ENCODE peak calls at places on chromosomes 13 and 19, in seven cellular contexts. Q, R, U, N, Z, C and S are unnamed samples.

GRCh38 chr13:60267498-60268202 is 103.9 kb upstream of the DIAPH3 start:
- DNase-seq in Q (no peak), R (no peak), U (no peak), N (peak), Z (peak), C (no peak), S (no peak)

GRCh38 chr19:31444931-31445330 is 95.7 kb upstream of the TSHZ3 start:
- DNase-seq in Q (no peak), R (no peak), U (no peak), N (no peak), Z (no peak), C (no peak), S (peak)

GRCh38 chr13:94968040-94968756 is 255.9 kb upstream of the SOX21 start:
- DNase-seq in Q (no peak), R (no peak), U (peak), N (no peak), Z (no peak), C (no peak), S (no peak)

GRCh38 chr13:43041368-43041921 is 18.1 kb downstream of the DNAJC15 start:
- DNase-seq in Q (no peak), R (no peak), U (no peak), N (no peak), Z (no peak), C (no peak), S (no peak)

GRCh38 chr19:21109116-21109515 is 27.1 kb downstream of the ZNF714 start:
- DNase-seq in Q (no peak), R (no peak), U (no peak), N (no peak), Z (no peak), C (no peak), S (no peak)

GRCh38 chr19:45616709-45617027 is 14.7 kb upstream of the GPR4 start:
- DNase-seq in Q (no peak), R (no peak), U (no peak), N (no peak), Z (no peak), C (no peak), S (no peak)

GRCh38 chr19:38892841-38893240 is 6.6 kb downstream of the SIRT2 start:
- DNase-seq in Q (no peak), R (no peak), U (no peak), N (no peak), Z (no peak), C (no peak), S (no peak)

GRCh38 chr13:99313473-99313872 is 6.3 kb upstream of the GPR183 start:
- DNase-seq in Q (no peak), R (no peak), U (no peak), N (no peak), Z (no peak), C (no peak), S (no peak)

GRCh38 chr13:40389081-40389641 is 277.3 kb downstream of the FOXO1 start:
- DNase-seq in Q (no peak), R (no peak), U (no peak), N (no peak), Z (no peak), C (no peak), S (peak)

GRCh38 chr13:111031531-111031961 is 83.6 kb upstream of the ARHGEF7 start:
- DNase-seq in Q (no peak), R (no peak), U (no peak), N (no peak), Z (peak), C (no peak), S (no peak)

GRCh38 chr13:109088528-109088927 is 459.1 kb downstream of the MYO16 start:
- DNase-seq in Q (no peak), R (no peak), U (no peak), N (no peak), Z (no peak), C (no peak), S (no peak)

GRCh38 chr13:31029129-31029528 is 96.7 kb downstream of the TEX26 start:
- DNase-seq in Q (no peak), R (no peak), U (no peak), N (no peak), Z (no peak), C (no peak), S (no peak)

GRCh38 chr13:77729502-77730221 is 32.2 kb downstream of the SLAIN1 start:
- DNase-seq in Q (no peak), R (no peak), U (peak), N (no peak), Z (no peak), C (no peak), S (no peak)

GRCh38 chr19:35168261-35168660 is 13.7 kb downstream of the FXYD5 start:
- DNase-seq in Q (no peak), R (no peak), U (no peak), N (no peak), Z (no peak), C (no peak), S (no peak)

GRCh38 chr19:7799640-7800355 is 30.2 kb upstream of the EVI5L start:
- DNase-seq in Q (no peak), R (peak), U (no peak), N (peak), Z (peak), C (no peak), S (no peak)

GRCh38 chr19:10744222-10744847 is 26.5 kb downstream of the DNM2 start:
- DNase-seq in Q (no peak), R (no peak), U (no peak), N (peak), Z (no peak), C (no peak), S (no peak)

GRCh38 chr19:39342647-39343305 is 555 bp downstream of the SAMD4B start:
- DNase-seq in Q (no peak), R (no peak), U (no peak), N (no peak), Z (peak), C (no peak), S (no peak)

GRCh38 chr13:99345345-99345744 is 38.1 kb upstream of the GPR183 start:
- DNase-seq in Q (no peak), R (no peak), U (no peak), N (no peak), Z (no peak), C (no peak), S (peak)

GRCh38 chr13:46288570-46289259 is 77.0 kb downstream of the LRRC63 start:
- DNase-seq in Q (peak), R (peak), U (peak), N (peak), Z (no peak), C (no peak), S (no peak)

GRCh38 chr13:112592647-112593046 is 4.7 kb upstream of the TUBGCP3 start:
- DNase-seq in Q (no peak), R (no peak), U (no peak), N (no peak), Z (peak), C (no peak), S (no peak)

DNA sequence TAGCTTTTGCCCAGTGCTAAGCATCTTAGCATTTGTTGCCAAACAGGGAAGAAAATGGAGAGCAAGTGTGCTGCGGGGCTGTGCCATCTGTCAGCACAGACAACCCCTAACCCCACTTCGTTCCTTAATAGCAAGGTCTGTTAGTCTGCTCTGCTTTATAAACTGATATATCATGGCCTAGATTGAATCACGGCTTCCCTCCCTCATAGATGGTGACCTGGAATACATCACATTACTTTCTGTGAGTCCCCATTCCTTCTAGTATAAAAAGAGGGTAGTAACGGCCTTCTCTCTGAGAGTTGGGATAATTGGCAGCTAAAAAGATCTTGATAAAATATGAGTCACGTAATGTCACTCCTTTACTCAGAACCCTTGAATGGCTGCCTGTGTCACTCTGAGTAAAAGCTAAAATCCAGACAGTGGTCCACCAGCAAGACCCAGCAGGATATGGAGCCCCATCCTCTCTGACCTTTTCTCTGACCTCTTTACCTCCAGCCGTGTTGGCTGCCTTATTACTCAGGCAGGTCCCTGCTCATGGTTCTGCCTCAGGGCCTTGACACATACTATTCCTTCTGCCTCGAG is 151.7 kb downstream of the DLEU7 start:
- DNase-seq in Q (no peak), R (no peak), U (no peak), N (no peak), Z (no peak), C (no peak), S (no peak)
- TF ChIP-seq POLR2AphosphoS5 in Q (no peak), R (no peak), U (no peak), N (no peak), Z (no peak), C (no peak), S (no peak)

GRCh38 chr19:4120933-4121612 is 2.8 kb downstream of the MAP2K2 start:
- DNase-seq in Q (no peak), R (peak), U (no peak), N (no peak), Z (no peak), C (no peak), S (no peak)

GRCh38 chr19:4121815-4122214 is 2.1 kb downstream of the MAP2K2 start:
- DNase-seq in Q (no peak), R (peak), U (no peak), N (no peak), Z (no peak), C (no peak), S (no peak)

GRCh38 chr19:4122480-4122879 is 1.4 kb downstream of the MAP2K2 start:
- DNase-seq in Q (no peak), R (peak), U (no peak), N (no peak), Z (no peak), C (no peak), S (no peak)

GRCh38 chr19:4124638-4125037 is 716 bp upstream of the MAP2K2 start:
- DNase-seq in Q (no peak), R (no peak), U (no peak), N (no peak), Z (no peak), C (no peak), S (no peak)

GRCh38 chr19:4123615-4124568 is at the start of gene MAP2K2:
- DNase-seq in Q (peak), R (peak), U (peak), N (peak), Z (peak), C (peak), S (peak)
- TF ChIP-seq POLR2AphosphoS5 in Q (peak), R (peak), U (peak), N (peak), Z (peak), C (peak), S (peak)

DNA sequence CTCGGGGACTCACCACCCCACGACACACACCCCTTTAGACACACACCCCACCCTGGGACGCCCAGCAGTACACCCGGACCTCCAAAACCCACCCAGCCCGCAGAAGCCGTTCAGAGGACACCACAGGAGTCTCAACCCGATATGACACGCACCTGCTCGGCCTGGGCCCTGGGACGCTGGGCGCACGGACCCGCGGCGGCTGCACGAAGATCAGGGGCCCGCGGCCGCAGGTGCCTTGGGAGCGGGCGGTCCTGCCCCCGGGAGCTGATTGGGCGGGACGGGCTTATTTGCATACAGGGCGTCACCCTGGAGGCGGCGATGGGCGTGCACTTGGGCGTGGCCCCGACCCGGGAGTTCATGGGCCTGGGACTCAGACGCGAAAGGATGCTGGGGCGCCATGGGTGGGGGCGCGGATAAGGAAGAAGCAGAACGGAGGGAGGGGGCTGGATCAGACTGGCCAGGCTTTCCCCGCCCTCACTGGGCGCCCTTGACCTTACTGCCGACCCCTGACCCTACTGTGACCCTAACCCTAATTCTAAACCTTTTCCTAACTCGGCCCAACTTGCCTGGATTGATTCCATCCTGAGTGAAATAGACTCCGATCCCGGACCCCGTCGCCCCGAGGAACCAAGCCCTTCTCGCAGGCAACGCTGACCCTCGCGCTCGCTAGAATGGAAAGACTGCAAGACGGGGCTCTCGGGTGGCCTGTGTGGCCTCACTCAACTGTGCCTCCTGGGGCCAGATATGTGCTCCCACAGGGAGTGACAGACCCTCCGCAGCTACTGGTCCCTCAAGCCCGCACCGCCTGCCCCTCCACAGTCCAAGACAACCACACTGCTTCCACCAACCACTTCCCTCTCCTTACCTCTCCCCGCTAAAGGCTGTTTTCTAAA is at the start of gene MEF2B:
- DNase-seq in Q (no peak), R (peak), U (peak), N (peak), Z (peak), C (peak), S (no peak)
- TF ChIP-seq POLR2AphosphoS5 in Q (no peak), R (no peak), U (no peak), N (no peak), Z (no peak), C (peak), S (no peak)

GRCh38 chr19:58475714-58476497 is at the start of gene ZNF446:
- DNase-seq in Q (peak), R (peak), U (peak), N (peak), Z (peak), C (peak), S (peak)
- TF ChIP-seq POLR2AphosphoS5 in Q (peak), R (peak), U (peak), N (peak), Z (peak), C (peak), S (peak)

GRCh38 chr13:106633321-106633720 is 65.4 kb upstream of the ARGLU1 start:
- DNase-seq in Q (no peak), R (no peak), U (no peak), N (no peak), Z (no peak), C (no peak), S (no peak)
- TF ChIP-seq POLR2AphosphoS5 in Q (no peak), R (no peak), U (no peak), N (no peak), Z (no peak), C (no peak), S (no peak)